ENCODE peak calls at places on chromosomes 11 and 22, in four cellular contexts. F is astrocyte of the cerebellum, J is ascending aorta, S is cardiac muscle cell. E is an unnamed sample.

GRCh38 chr11:118605116-118605867 is 2.1 kb upstream of the PHLDB1 start:
- DNase-seq in J (peak), S (peak), F (peak), E (no peak)

GRCh38 chr22:37701121-37701786 is 4.4 kb downstream of the TRIOBP start:
- DNase-seq in J (no peak), F (no peak), S (no peak), E (no peak)

GRCh38 chr11:3222941-3223905 is 4.6 kb upstream of the MRGPRG start:
- DNase-seq in S (no peak), F (no peak), J (peak), E (no peak)

GRCh38 chr22:38984224-38984623 is 2.1 kb downstream of the APOBEC3B start:
- DNase-seq in S (no peak), J (no peak), F (no peak), E (no peak)

GRCh38 chr11:126992065-126992803 is 8.3 kb downstream of the KIRREL3 start:
- DNase-seq in F (peak), S (no peak), J (no peak), E (no peak)

GRCh38 chr11:100353083-100353482 is 334.0 kb upstream of the ARHGAP42 start:
- DNase-seq in J (no peak), F (no peak), S (no peak), E (no peak)

GRCh38 chr11:46121328-46121723 is at the start of gene PHF21A:
- DNase-seq in F (peak), J (peak), S (peak), E (peak)

GRCh38 chr22:40714514-40714966 is 35.3 kb downstream of the MCHR1 start:
- DNase-seq in F (peak), J (no peak), S (no peak), E (no peak)

GRCh38 chr11:11135820-11136476 is 217.1 kb downstream of the CSNK2A3 start:
- DNase-seq in F (no peak), J (no peak), S (no peak), E (no peak)

GRCh38 chr22:29208502-29208862 is 2.8 kb downstream of the EMID1 start:
- DNase-seq in S (no peak), F (no peak), J (no peak), E (no peak)
- TF ChIP-seq CTCF in S (no peak), F (peak), J (no peak), E (peak)

GRCh38 chr11:68213555-68214172 is 568 bp upstream of the KMT5B start:
- DNase-seq in S (peak), J (peak), F (peak), E (peak)
- TF ChIP-seq CTCF in S (no peak), J (no peak), F (no peak), E (peak)

GRCh38 chr11:68821670-68822069 is 20.0 kb downstream of the CPT1A start:
- DNase-seq in F (no peak), S (no peak), J (no peak), E (no peak)
- TF ChIP-seq CTCF in F (peak), S (peak), J (no peak), E (peak)

GRCh38 chr22:29306175-29306829 is at the start of gene GAS2L1:
- DNase-seq in F (no peak), S (peak), J (peak), E (peak)
- TF ChIP-seq CTCF in F (peak), S (peak), J (peak), E (peak)

E was measured in chondrocyte.